ENCODE peak calls at places on chromosome 11, in eight cellular contexts. H is ovary, W is transverse colon, N is BE2C, Y is neuronal stem cell, I is IMR-90, L is tibial artery, B is colonic mucosa. U is an unnamed sample.

GRCh38 chr11:47324520-47324919 is 28.0 kb downstream of the MYBPC3 start:
- DNase-seq in H (no peak), W (no peak), N (no peak), Y (no peak), I (no peak), L (no peak), B (no peak), U (no peak)

GRCh38 chr11:117090111-117090706 is 8.0 kb downstream of the SIK3 start:
- DNase-seq in H (no peak), W (no peak), N (no peak), Y (no peak), I (no peak), L (no peak), B (no peak), U (no peak)

GRCh38 chr11:3737386-3737933 is 59.9 kb downstream of the NUP98 start:
- DNase-seq in H (no peak), W (no peak), N (no peak), Y (no peak), I (no peak), L (no peak), B (no peak), U (no peak)

GRCh38 chr11:126226334-126227084 is 14.9 kb downstream of the FAM118B start:
- DNase-seq in H (no peak), W (no peak), N (no peak), Y (no peak), I (no peak), L (no peak), B (no peak), U (no peak)

GRCh38 chr11:57746920-57747319 is 4.7 kb downstream of the BTBD18 start:
- DNase-seq in H (no peak), W (no peak), N (no peak), Y (no peak), I (no peak), L (no peak), B (no peak), U (no peak)

GRCh38 chr11:8593935-8594909 is at the start of gene STK33:
- DNase-seq in H (peak; percentile 82), W (peak; percentile 63), N (peak; percentile 62), Y (peak; percentile 69), I (no peak), L (no peak), B (peak; percentile 56), U (no peak)

GRCh38 chr11:65116370-65117205 is 913 bp downstream of the ZNHIT2 start:
- DNase-seq in H (peak; percentile 63), W (no peak), N (no peak), Y (no peak), I (peak; percentile 72), L (no peak), B (peak; percentile 35), U (no peak)

GRCh38 chr11:126840975-126841374 is 159.6 kb downstream of the KIRREL3 start:
- DNase-seq in H (no peak), W (no peak), N (no peak), Y (no peak), I (no peak), L (no peak), B (no peak), U (no peak)

GRCh38 chr11:112129656-112130055 is 34.2 kb downstream of the IL18 start:
- DNase-seq in H (no peak), W (no peak), N (no peak), Y (no peak), I (no peak), L (peak; percentile 47), B (no peak), U (no peak)

GRCh38 chr11:134261000-134261399 is 7.6 kb downstream of the ACAD8 start:
- DNase-seq in H (no peak), W (no peak), N (no peak), Y (no peak), I (no peak), L (no peak), B (no peak), U (no peak)

GRCh38 chr11:31050061-31050790 is 319.3 kb downstream of the DCDC1 start:
- DNase-seq in H (no peak), W (no peak), N (no peak), Y (no peak), I (no peak), L (no peak), B (peak; percentile 32), U (no peak)

GRCh38 chr11:1546536-1547466 is 25.3 kb downstream of the DUSP8 start:
- DNase-seq in H (no peak), W (peak; percentile 64), N (peak; percentile 49), Y (peak; percentile 63), I (peak; percentile 21), L (no peak), B (peak; percentile 61), U (no peak)

GRCh38 chr11:66478823-66479740 is 1.2 kb upstream of the DPP3 start:
- DNase-seq in H (peak; percentile 66), W (peak; percentile 55), N (no peak), Y (no peak), I (peak; percentile 20), L (peak; percentile 44), B (peak; percentile 55), U (no peak)

GRCh38 chr11:111694851-111695250 is 71.3 kb downstream of the PPP2R1B start:
- DNase-seq in H (no peak), W (no peak), N (no peak), Y (no peak), I (peak; percentile 99), L (no peak), B (no peak), U (no peak)

GRCh38 chr11:75475767-75476650 is 43.0 kb upstream of the KLHL35 start:
- DNase-seq in H (peak; percentile 73), W (peak; percentile 33), N (no peak), Y (no peak), I (peak; percentile 60), L (peak; percentile 60), B (peak; percentile 32), U (no peak)

GRCh38 chr11:6437993-6438392 is 2.8 kb downstream of the HPX start:
- DNase-seq in H (no peak), W (no peak), N (no peak), Y (no peak), I (no peak), L (no peak), B (no peak), U (no peak)

GRCh38 chr11:17077240-17077519 is 287 bp downstream of the RPS13 start:
- DNase-seq in H (no peak), W (no peak), N (no peak), Y (no peak), I (no peak), L (no peak), B (no peak), U (no peak)

GRCh38 chr11:1396375-1396841 is 6.7 kb downstream of the BRSK2 start:
- DNase-seq in H (no peak), W (no peak), N (no peak), Y (no peak), I (no peak), L (no peak), B (no peak), U (no peak)

GRCh38 chr11:76808996-76809395 is 25.8 kb downstream of the TSKU start:
- DNase-seq in H (no peak), W (no peak), N (no peak), Y (no peak), I (no peak), L (no peak), B (peak; percentile 12), U (no peak)

GRCh38 chr11:115222218-115222862 is 281.9 kb downstream of the CADM1 start:
- DNase-seq in H (no peak), W (peak; percentile 15), N (no peak), Y (no peak), I (peak; percentile 98), L (no peak), B (no peak), U (no peak)

GRCh38 chr11:17719940-17720795 is 797 bp downstream of the MYOD1 start:
- DNase-seq in H (no peak), W (no peak), N (no peak), Y (no peak), I (no peak), L (no peak), B (no peak), U (no peak)

GRCh38 chr11:45576461-45577215 is 88.8 kb downstream of the CHST1 start:
- DNase-seq in H (no peak), W (no peak), N (no peak), Y (no peak), I (no peak), L (no peak), B (no peak), U (no peak)

GRCh38 chr11:45577755-45578154 is 87.7 kb downstream of the CHST1 start:
- DNase-seq in H (no peak), W (no peak), N (no peak), Y (no peak), I (no peak), L (no peak), B (no peak), U (no peak)

GRCh38 chr11:45580399-45580798 is 85.0 kb downstream of the CHST1 start:
- DNase-seq in H (no peak), W (no peak), N (no peak), Y (peak; percentile 41), I (peak; percentile 34), L (no peak), B (no peak), U (no peak)

GRCh38 chr11:45573728-45574127 is 91.7 kb downstream of the CHST1 start:
- DNase-seq in H (no peak), W (no peak), N (no peak), Y (no peak), I (no peak), L (no peak), B (no peak), U (no peak)

DNA sequence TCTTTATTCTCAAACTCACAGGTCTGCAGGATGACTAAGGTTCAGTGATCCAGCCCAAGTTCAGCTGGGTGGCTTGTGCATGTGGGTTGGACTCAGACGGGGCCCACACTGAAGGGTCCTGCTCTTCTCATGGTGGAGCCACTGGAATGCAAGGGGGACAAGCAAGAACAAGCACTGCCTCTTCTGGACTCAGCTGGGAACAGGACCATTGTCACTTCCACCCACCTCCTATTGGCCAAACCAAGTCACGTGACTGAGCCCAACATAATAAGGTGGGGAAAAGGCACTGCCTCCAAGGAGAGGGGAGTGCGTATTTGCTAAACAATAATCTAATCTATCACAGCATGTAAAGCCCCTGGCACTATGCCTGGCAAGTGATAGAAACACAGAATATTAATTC is 87.1 kb downstream of the CHST1 start:
- DNase-seq in H (no peak), W (no peak), N (no peak), Y (no peak), I (no peak), L (no peak), B (no peak), U (no peak)
- H3K27me3 ChIP-seq in H (no peaks in the 10 kb centered on the region), W (peaks cover 10% of the 10 kb centered on the region), N (no peaks in the 10 kb centered on the region), Y (no peaks in the 10 kb centered on the region), I (no peaks in the 10 kb centered on the region), L (peaks cover 71% of the 10 kb centered on the region), B (no peaks in the 10 kb centered on the region), U (peaks cover 83% of the 10 kb centered on the region)

GRCh38 chr11:68357568-68357967 is 45.2 kb downstream of the LRP5 start:
- DNase-seq in H (no peak), W (no peak), N (no peak), Y (no peak), I (no peak), L (no peak), B (no peak), U (no peak)
- H3K4me1 ChIP-seq in H (peaks cover 12% of the 10 kb centered on the region), W (peaks cover 19% of the 10 kb centered on the region), N (peaks cover under 1% of the 10 kb centered on the region), Y (peaks cover 6% of the 10 kb centered on the region), I (peaks cover 18% of the 10 kb centered on the region), L (peaks cover 8% of the 10 kb centered on the region), B (peaks cover 4% of the 10 kb centered on the region), U (peaks cover 22% of the 10 kb centered on the region)

GRCh38 chr11:88353835-88354496 is 16.4 kb upstream of the CTSC start:
- DNase-seq in H (no peak), W (no peak), N (no peak), Y (no peak), I (no peak), L (no peak), B (no peak), U (no peak)
- H3K27me3 ChIP-seq in H (no peaks in the 10 kb centered on the region), W (no peaks in the 10 kb centered on the region), N (no peaks in the 10 kb centered on the region), Y (no peaks in the 10 kb centered on the region), I (no peaks in the 10 kb centered on the region), L (no peaks in the 10 kb centered on the region), B (no peaks in the 10 kb centered on the region), U (no peaks in the 10 kb centered on the region)

GRCh38 chr11:12797996-12798395 is 123.8 kb downstream of the TEAD1 start:
- DNase-seq in H (no peak), W (no peak), N (no peak), Y (no peak), I (no peak), L (no peak), B (no peak), U (no peak)
- H3K4me1 ChIP-seq in H (peaks cover 29% of the 10 kb centered on the region), W (peaks cover 32% of the 10 kb centered on the region), N (peaks cover 22% of the 10 kb centered on the region), Y (peaks cover 38% of the 10 kb centered on the region), I (peaks cover 28% of the 10 kb centered on the region), L (no peaks in the 10 kb centered on the region), B (peaks cover 24% of the 10 kb centered on the region), U (peaks cover 31% of the 10 kb centered on the region)